ENCODE peak calls at places on chromosomes 12 and 14, in ten cellular contexts. C is fibroblast of lung; L is epithelial cell of proximal tubule; F is CD8-positive, alpha-beta memory T cell; T is IMR-90; G is psoas muscle; Q is CD8-positive, alpha-beta T cell; R is SK-N-SH; O is uterus; U is foreskin fibroblast. E is an unnamed sample.

GRCh38 chr12:130904064-130904463 is 32.2 kb downstream of the RAN start:
- DNase-seq in Q (no peak), L (no peak), U (no peak), R (no peak), O (no peak), G (no peak), F (no peak), T (no peak), C (no peak), E (no peak)

GRCh38 chr14:102909462-102909861 is 13.0 kb upstream of the AMN start:
- DNase-seq in U (no peak), R (peak), G (no peak), C (no peak), Q (no peak), L (no peak), F (no peak), O (no peak), T (no peak), E (no peak)

GRCh38 chr12:3035171-3035570 is 42.0 kb upstream of the TSPAN9 start:
- DNase-seq in O (no peak), F (no peak), C (no peak), R (no peak), G (no peak), T (peak), Q (no peak), L (no peak), U (no peak), E (no peak)

GRCh38 chr12:88245905-88246304 is 103.8 kb downstream of the TMTC3 start:
- DNase-seq in T (no peak), R (no peak), O (no peak), F (no peak), Q (no peak), U (no peak), C (no peak), L (no peak), G (no peak), E (no peak)

GRCh38 chr12:53627919-53628318 is 1.7 kb upstream of the ATF7 start:
- DNase-seq in L (no peak), T (no peak), F (no peak), Q (no peak), O (no peak), C (no peak), R (no peak), U (no peak), G (no peak), E (no peak)

GRCh38 chr12:54126696-54127537 is 61.9 kb downstream of the SMUG1 start:
- DNase-seq in F (no peak), Q (no peak), U (peak), C (peak), T (no peak), R (peak), G (peak), L (no peak), O (peak), E (peak)

GRCh38 chr12:55933158-55933798 is 2.3 kb downstream of the DGKA start:
- DNase-seq in F (no peak), C (peak), L (no peak), Q (no peak), U (no peak), O (peak), G (no peak), R (no peak), T (no peak), E (no peak)

GRCh38 chr14:95359974-95360826 is 40.5 kb upstream of the CLMN start:
- DNase-seq in C (peak), L (peak), O (no peak), U (no peak), G (no peak), R (no peak), T (no peak), Q (no peak), F (no peak), E (no peak)

GRCh38 chr14:60805881-60806569 is 71.5 kb downstream of the MNAT1 start:
- DNase-seq in T (peak), O (no peak), C (peak), Q (no peak), R (no peak), U (peak), G (no peak), F (no peak), L (peak), E (no peak)

GRCh38 chr12:51846911-51847829 is 1.3 kb downstream of the FIGNL2 start:
- DNase-seq in T (no peak), O (peak), F (peak), U (no peak), Q (peak), R (peak), C (no peak), G (peak), L (no peak), E (no peak)

GRCh38 chr14:105471823-105472495 is 2.7 kb upstream of the CRIP2 start:
- DNase-seq in F (no peak), L (no peak), Q (no peak), R (no peak), U (no peak), G (no peak), T (no peak), O (no peak), C (no peak), E (no peak)

GRCh38 chr14:28142400-28143015 is 624.1 kb upstream of the FOXG1 start:
- DNase-seq in Q (no peak), T (no peak), G (no peak), U (no peak), O (no peak), C (peak), R (peak), L (no peak), F (no peak), E (no peak)

GRCh38 chr14:101132051-101132541 is 228.6 kb upstream of the RTL1 start:
- DNase-seq in R (peak), O (no peak), L (no peak), Q (no peak), C (no peak), F (no peak), T (no peak), U (no peak), G (no peak), E (peak)

GRCh38 chr14:56117765-56118610 is at the start of gene PELI2:
- DNase-seq in R (peak), U (peak), L (no peak), C (peak), F (peak), T (peak), O (peak), Q (peak), G (peak), E (peak)

GRCh38 chr12:122687091-122687490 is 16.1 kb downstream of the HCAR2 start:
- DNase-seq in L (no peak), U (no peak), Q (no peak), O (no peak), R (no peak), C (peak), T (peak), F (no peak), G (no peak), E (no peak)

GRCh38 chr12:6934110-6934509 is 6.4 kb downstream of the ATN1 start:
- DNase-seq in U (no peak), T (peak), Q (no peak), C (peak), R (no peak), L (no peak), G (no peak), F (no peak), O (peak), E (no peak)

GRCh38 chr12:116700066-116700465 is 37.8 kb downstream of the SPRING1 start:
- DNase-seq in Q (no peak), G (no peak), C (no peak), U (no peak), F (no peak), L (no peak), O (no peak), T (no peak), R (no peak), E (no peak)

GRCh38 chr12:116698554-116698953 is 39.3 kb downstream of the SPRING1 start:
- DNase-seq in L (no peak), F (no peak), Q (no peak), R (no peak), C (no peak), G (no peak), T (no peak), O (no peak), U (no peak), E (no peak)

GRCh38 chr12:116697305-116698130 is 40.4 kb downstream of the SPRING1 start:
- DNase-seq in Q (no peak), L (no peak), C (peak), F (no peak), G (no peak), R (peak), O (no peak), U (no peak), T (no peak), E (no peak)

GRCh38 chr12:116698131-116698495 is 39.8 kb downstream of the SPRING1 start:
- DNase-seq in F (no peak), L (no peak), O (no peak), C (no peak), Q (no peak), U (no peak), R (no peak), G (no peak), T (no peak), E (no peak)

GRCh38 chr12:116701432-116701831 is 36.4 kb downstream of the SPRING1 start:
- DNase-seq in R (no peak), O (no peak), L (no peak), U (no peak), T (no peak), F (no peak), C (no peak), G (no peak), Q (no peak), E (no peak)
- H3K4me3 ChIP-seq in R (no peak), O (no peak), L (no peak), U (no peak), T (no peak), F (no peak), C (no peak), G (no peak), Q (no peak), E (no peak)

GRCh38 chr12:76252031-76252430 is 96.2 kb downstream of the BBS10 start:
- DNase-seq in O (no peak), L (no peak), T (no peak), U (no peak), C (no peak), F (no peak), G (no peak), R (no peak), Q (no peak), E (no peak)

GRCh38 chr12:76247992-76248391 is 100.2 kb downstream of the BBS10 start:
- DNase-seq in G (no peak), C (no peak), T (no peak), O (no peak), F (no peak), L (no peak), U (no peak), Q (no peak), R (no peak), E (no peak)

GRCh38 chr12:76247026-76247688 is 101.1 kb downstream of the BBS10 start:
- DNase-seq in U (no peak), F (no peak), G (peak), Q (no peak), L (no peak), T (no peak), O (no peak), R (no peak), C (no peak), E (peak)

GRCh38 chr12:76250256-76250655 is 98.0 kb downstream of the BBS10 start:
- DNase-seq in C (no peak), U (no peak), L (no peak), Q (no peak), O (no peak), R (no peak), F (no peak), G (no peak), T (peak), E (no peak)

DNA sequence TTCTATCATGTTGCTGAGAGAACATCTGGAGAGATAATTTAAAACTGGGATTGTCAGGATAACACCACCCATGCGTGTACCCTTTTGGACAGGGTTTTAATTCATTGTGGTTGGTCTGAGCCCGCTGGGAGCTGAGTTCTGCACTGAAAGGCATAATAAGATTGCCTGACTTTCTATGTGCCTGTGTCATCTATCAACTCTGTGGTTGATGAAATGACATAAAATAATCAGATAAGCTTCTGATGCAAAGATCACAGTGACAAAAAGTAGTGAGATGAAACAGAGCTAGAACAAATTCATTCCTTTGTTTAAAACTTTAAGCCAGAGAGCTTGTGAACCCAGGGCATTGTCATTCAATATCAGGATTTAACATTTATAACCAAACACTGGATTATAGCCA is 98.7 kb downstream of the BBS10 start:
- DNase-seq in G (no peak), Q (no peak), C (no peak), U (no peak), L (no peak), R (no peak), O (no peak), F (no peak), T (no peak), E (no peak)
- H3K4me3 ChIP-seq in G (no peak), Q (no peak), C (no peak), U (no peak), L (no peak), R (no peak), O (no peak), F (no peak), T (no peak), E (no peak)

GRCh38 chr14:50001146-50001998 is 108.5 kb downstream of the ARF6 start:
- DNase-seq in R (no peak), Q (peak), O (peak), G (peak), C (no peak), U (peak), F (peak), T (peak), L (no peak), E (peak)
- H3K4me3 ChIP-seq in R (no peak), Q (peak), O (no peak), G (peak), C (peak), U (peak), F (peak), T (no peak), L (peak), E (peak)

GRCh38 chr12:95859947-95860850 is 1.4 kb downstream of the SNRPF start:
- DNase-seq in G (no peak), U (no peak), Q (no peak), T (no peak), F (no peak), C (no peak), L (no peak), O (no peak), R (no peak), E (no peak)
- H3K4me3 ChIP-seq in G (peak), U (peak), Q (peak), T (peak), F (peak), C (peak), L (peak), O (no peak), R (peak), E (peak)

GRCh38 chr12:32504626-32505025 is 105.3 kb downstream of the FGD4 start:
- DNase-seq in R (no peak), T (peak), Q (no peak), G (no peak), C (peak), U (no peak), L (no peak), F (no peak), O (no peak), E (no peak)

GRCh38 chr12:32501835-32502333 is 102.5 kb downstream of the FGD4 start:
- DNase-seq in T (peak), Q (no peak), O (peak), C (peak), R (peak), G (peak), F (no peak), U (peak), L (peak), E (peak)

GRCh38 chr12:32505546-32505945 is 106.2 kb downstream of the FGD4 start:
- DNase-seq in F (no peak), G (no peak), L (no peak), C (no peak), O (no peak), R (no peak), Q (no peak), U (no peak), T (no peak), E (no peak)

GRCh38 chr12:32505067-32505466 is 105.7 kb downstream of the FGD4 start:
- DNase-seq in F (no peak), U (no peak), R (no peak), C (peak), T (peak), G (no peak), O (no peak), Q (no peak), L (no peak), E (no peak)

GRCh38 chr12:32502693-32503510 is 103.5 kb downstream of the FGD4 start:
- DNase-seq in U (peak), G (peak), R (no peak), Q (no peak), T (peak), F (no peak), L (peak), O (peak), C (peak), E (peak)
- H3K4me3 ChIP-seq in U (no peak), G (peak), R (peak), Q (no peak), T (no peak), F (no peak), L (peak), O (no peak), C (peak), E (peak)

DNA sequence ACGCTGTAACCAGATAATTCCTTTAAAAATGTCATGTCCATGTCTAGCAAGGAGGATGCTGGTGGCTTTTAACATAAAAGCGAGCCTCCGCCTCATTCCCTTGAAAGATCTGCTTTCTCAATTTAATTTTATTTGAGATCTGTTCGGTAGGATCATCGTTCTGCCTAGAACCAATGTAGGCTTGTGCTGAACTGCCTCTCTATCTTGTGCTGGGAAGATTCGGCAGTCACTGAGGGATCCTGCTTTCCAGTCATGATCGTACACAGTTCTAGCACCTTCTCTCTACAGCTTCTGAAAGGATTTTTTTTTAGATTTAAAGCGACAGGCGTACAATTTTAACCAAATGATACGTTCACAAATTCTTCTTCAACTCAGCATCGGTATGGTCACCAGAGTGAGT is 54.3 kb downstream of the PEBP1 start:
- DNase-seq in R (peak), C (peak), F (no peak), O (no peak), Q (no peak), L (no peak), U (peak), G (no peak), T (peak), E (no peak)
- H3K4me3 ChIP-seq in R (peak), C (peak), F (no peak), O (peak), Q (no peak), L (peak), U (peak), G (peak), T (peak), E (peak)